ENCODE peak calls at places on chromosomes 6 and 20, in four cellular contexts. I, G, W and Y are unnamed samples.
A peak's percentile ranks its signal among the peaks of the same experiment; 100 is the strongest.

GRCh38 chr20:57417051-57417689 is 26.0 kb downstream of the RBM38 start:
- DNase-seq in I (no peak), W (no peak), G (peak; percentile 20), Y (no peak)

GRCh38 chr6:128725271-128726233 is 157.4 kb upstream of the LAMA2 start:
- DNase-seq in G (peak; percentile 70), W (no peak), I (peak; percentile 30), Y (no peak)

GRCh38 chr20:9287826-9288225 is 218.9 kb downstream of the PLCB4 start:
- DNase-seq in I (no peak), W (no peak), G (no peak), Y (no peak)

GRCh38 chr20:59776059-59776603 is 157.3 kb downstream of the SYCP2 start:
- DNase-seq in W (no peak), I (no peak), G (no peak), Y (no peak)

GRCh38 chr20:61798632-61799031 is 267.0 kb downstream of the TAF4 start:
- DNase-seq in G (no peak), I (no peak), W (no peak), Y (no peak)

GRCh38 chr20:11080776-11081406 is 407.1 kb upstream of the JAG1 start:
- DNase-seq in W (no peak), I (no peak), G (peak; percentile 17), Y (no peak)

GRCh38 chr20:62501801-62502495 is 26.2 kb upstream of the GATA5 start:
- DNase-seq in I (no peak), W (no peak), G (peak; percentile 49), Y (no peak)

GRCh38 chr6:7976485-7977010 is 66.0 kb upstream of the TXNDC5 start:
- DNase-seq in G (no peak), I (no peak), W (no peak), Y (no peak)

GRCh38 chr6:105992315-105992961 is 93.7 kb upstream of the PRDM1 start:
- DNase-seq in W (peak; percentile 80), G (peak; percentile 77), I (peak; percentile 73), Y (peak; percentile 96)

GRCh38 chr6:16205377-16206144 is 32.8 kb upstream of the GMPR start:
- DNase-seq in G (peak; percentile 84), I (no peak), W (no peak), Y (no peak)

GRCh38 chr6:2542858-2543218 is 207.9 kb downstream of the MYLK4 start:
- DNase-seq in G (peak; percentile 96), W (no peak), I (no peak), Y (no peak)

GRCh38 chr6:88135578-88136114 is 30.5 kb downstream of the CNR1 start:
- DNase-seq in I (no peak), W (no peak), G (no peak), Y (no peak)

GRCh38 chr6:88137915-88138314 is 28.2 kb downstream of the CNR1 start:
- DNase-seq in W (no peak), G (no peak), I (no peak), Y (no peak)

GRCh38 chr6:88134575-88134974 is 31.6 kb downstream of the CNR1 start:
- DNase-seq in W (no peak), I (no peak), G (no peak), Y (no peak)

DNA sequence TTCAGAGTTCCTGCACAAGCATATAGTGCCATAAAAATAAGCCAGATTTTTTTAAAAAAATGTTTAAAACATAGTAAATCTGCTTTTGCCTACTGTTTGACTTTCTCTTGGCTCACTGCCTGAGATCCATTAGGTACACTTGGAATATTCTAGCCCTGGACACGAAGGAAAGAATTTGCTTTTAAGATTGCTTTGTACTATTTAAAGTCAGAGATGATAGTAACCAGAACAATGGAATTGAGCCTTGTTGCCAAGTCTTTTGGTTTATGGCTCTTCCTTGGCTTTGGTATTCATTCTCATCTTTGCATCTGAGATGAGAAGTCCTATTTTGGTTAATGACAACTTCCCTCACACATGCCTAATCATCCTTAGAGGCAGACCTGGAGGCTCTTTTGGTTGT is 32.4 kb downstream of the CNR1 start:
- DNase-seq in I (no peak), W (no peak), G (no peak), Y (no peak)
- H3K27ac ChIP-seq in I (no peak overlapping the region), W (no peak overlapping the region), G (no peak overlapping the region), Y (no peak overlapping the region)

GRCh38 chr20:36404435-36404978 is 98.4 kb downstream of the DLGAP4 start:
- DNase-seq in I (no peak), G (no peak), W (no peak), Y (no peak)

GRCh38 chr20:36405255-36405654 is 99.1 kb downstream of the DLGAP4 start:
- DNase-seq in G (peak; percentile 14), W (no peak), I (no peak), Y (no peak)

GRCh38 chr20:36402708-36403107 is 96.6 kb downstream of the DLGAP4 start:
- DNase-seq in I (no peak), G (no peak), W (no peak), Y (no peak)

GRCh38 chr20:36407196-36407733 is 101.1 kb downstream of the DLGAP4 start:
- DNase-seq in G (peak; percentile 64), I (no peak), W (no peak), Y (no peak)

DNA sequence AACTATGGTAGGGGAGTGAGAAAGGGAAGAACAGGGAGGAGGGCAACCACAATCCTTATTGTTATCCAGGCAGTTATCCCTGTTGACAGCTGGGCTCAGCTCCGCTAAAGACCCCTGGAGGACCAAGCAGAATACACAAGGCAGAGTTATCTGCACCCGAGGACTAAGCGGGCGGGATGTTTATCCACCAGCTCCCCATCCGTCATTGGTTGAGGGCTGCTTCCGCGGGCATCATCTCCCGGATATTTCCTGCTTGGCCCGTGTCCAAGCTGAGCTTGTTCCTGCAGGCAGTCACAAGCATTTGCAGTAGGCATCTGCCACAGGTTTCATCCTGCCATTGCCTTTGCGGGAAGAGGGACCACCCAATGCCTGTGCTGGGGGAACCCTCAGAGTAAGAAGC is 102.1 kb downstream of the DLGAP4 start:
- DNase-seq in W (peak; percentile 13), G (peak; percentile 62), I (no peak), Y (no peak)
- H3K36me3 ChIP-seq in W (no peaks in the 10 kb centered on the region), G (no peaks in the 10 kb centered on the region), I (no peaks in the 10 kb centered on the region), Y (no peaks in the 10 kb centered on the region)

GRCh38 chr20:64003970-64004725 is 23.2 kb downstream of the PRPF6 start:
- DNase-seq in W (no peak), G (no peak), I (no peak), Y (no peak)
- H3K4me1 ChIP-seq in W (no peaks in the 10 kb centered on the region), G (no peaks in the 10 kb centered on the region), I (no peaks in the 10 kb centered on the region), Y (no peaks in the 10 kb centered on the region)

DNA sequence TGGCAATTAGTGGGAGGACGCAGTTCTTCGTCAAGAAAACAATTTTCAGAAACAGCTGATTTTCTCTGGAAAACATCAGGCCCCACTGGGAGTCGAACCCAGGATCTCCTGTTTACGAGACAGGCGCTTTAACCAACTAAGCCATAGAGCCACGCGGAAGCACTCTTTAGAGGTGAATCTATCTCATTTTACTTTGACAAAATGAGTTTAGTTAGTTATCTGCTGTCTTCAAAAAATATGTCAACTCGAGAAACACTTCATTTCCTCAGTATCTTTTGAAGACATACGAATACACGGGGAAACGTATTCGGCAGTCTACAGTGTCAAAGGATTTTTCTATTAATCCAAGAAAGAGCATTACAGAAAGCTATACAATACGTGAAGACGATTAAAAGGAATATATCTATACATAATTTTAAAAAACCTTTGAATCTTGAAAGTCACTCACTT is 26.7 kb downstream of the GPX6 start:
- DNase-seq in G (peak; percentile 73), I (peak; percentile 57), W (no peak), Y (no peak)
- H3K27ac ChIP-seq in G (peak overlapping the region; percentile 94), I (no peak overlapping the region), W (no peak overlapping the region), Y (peak overlapping the region; percentile 65)